ENCODE peak calls at places on chromosomes 12 and 14, in ten cellular contexts. J is astrocyte, W is IMR-90, S is fibroblast of lung, P is H9, Q is HepG2, Z is mesendoderm, U is neural progenitor cell, V is endodermal cell, N is GM23248. I is an unnamed sample.
A peak's percentile ranks its signal among the peaks of the same experiment; 100 is the strongest.

GRCh38 chr14:48731260-48731659 is 854.9 kb downstream of the RPS29 start:
- DNase-seq in J (no peak), W (peak; percentile 47), S (no peak), P (no peak), Q (no peak), Z (no peak), U (no peak), V (no peak), N (no peak), I (no peak)

GRCh38 chr12:124617615-124618014 is 50.2 kb upstream of the NCOR2 start:
- DNase-seq in J (no peak), W (no peak), S (no peak), P (no peak), Q (no peak), Z (no peak), U (peak; percentile 67), V (peak; percentile 69), N (no peak), I (no peak)

GRCh38 chr12:98912401-98912800 is 267.3 kb downstream of the APAF1 start:
- DNase-seq in J (no peak), W (no peak), S (no peak), P (no peak), Q (no peak), Z (no peak), U (no peak), V (no peak), N (no peak), I (no peak)

GRCh38 chr12:46585854-46586621 is 213.5 kb upstream of the SLC38A2 start:
- DNase-seq in J (peak; percentile 77), W (peak; percentile 92), S (peak; percentile 87), P (peak; percentile 85), Q (peak; percentile 93), Z (peak; percentile 88), U (peak; percentile 88), V (peak; percentile 88), N (peak; percentile 39), I (no peak)

GRCh38 chr14:71932229-71932951 is at the start of gene RGS6:
- DNase-seq in J (peak; percentile 4), W (no peak), S (peak; percentile 21), P (peak; percentile 83), Q (peak; percentile 1), Z (peak; percentile 90), U (peak; percentile 91), V (peak; percentile 91), N (peak; percentile 44), I (no peak)

GRCh38 chr14:64891839-64892375 is 12.2 kb upstream of the SPTB start:
- DNase-seq in J (peak; percentile 44), W (peak; percentile 77), S (peak; percentile 57), P (no peak), Q (peak; percentile 56), Z (peak; percentile 70), U (peak; percentile 82), V (peak; percentile 55), N (peak; percentile 82), I (no peak)

GRCh38 chr14:23299558-23299957 is 3.1 kb downstream of the PPP1R3E start:
- DNase-seq in J (peak; percentile 39), W (peak; percentile 70), S (peak; percentile 54), P (no peak), Q (peak; percentile 87), Z (no peak), U (no peak), V (no peak), N (peak; percentile 81), I (no peak)

GRCh38 chr12:64088431-64089349 is 133.4 kb downstream of the KICS2 start:
- DNase-seq in J (peak; percentile 96), W (peak; percentile 97), S (peak; percentile 96), P (peak; percentile 71), Q (peak; percentile 39), Z (peak; percentile 94), U (no peak), V (peak; percentile 80), N (peak; percentile 96), I (no peak)

GRCh38 chr12:127531561-127531960 is 735.4 kb upstream of the TMEM132C start:
- DNase-seq in J (no peak), W (no peak), S (no peak), P (no peak), Q (no peak), Z (peak; percentile 40), U (peak; percentile 12), V (peak; percentile 65), N (no peak), I (no peak)

GRCh38 chr12:62799766-62800406 is 135.1 kb downstream of the PPM1H start:
- DNase-seq in J (no peak), W (no peak), S (no peak), P (peak; percentile 60), Q (no peak), Z (peak; percentile 75), U (no peak), V (peak; percentile 84), N (no peak), I (no peak)

GRCh38 chr14:94598816-94599655 is 13.2 kb upstream of the SERPINA3 start:
- DNase-seq in J (peak; percentile 99), W (peak; percentile 97), S (peak; percentile 99), P (peak; percentile 38), Q (peak; percentile 100), Z (peak; percentile 76), U (peak; percentile 21), V (peak; percentile 70), N (peak; percentile 98), I (peak; percentile 95)

GRCh38 chr12:53993397-53994267 is 6.3 kb upstream of the HOXC9 start:
- DNase-seq in J (no peak), W (no peak), S (no peak), P (no peak), Q (no peak), Z (no peak), U (no peak), V (no peak), N (no peak), I (no peak)

GRCh38 chr12:53994691-53995310 is 5.2 kb upstream of the HOXC9 start:
- DNase-seq in J (no peak), W (no peak), S (no peak), P (no peak), Q (no peak), Z (no peak), U (no peak), V (peak; percentile 77), N (no peak), I (peak; percentile 80)

GRCh38 chr12:53995311-53996187 is 4.4 kb upstream of the HOXC9 start:
- DNase-seq in J (no peak), W (no peak), S (no peak), P (peak; percentile 87), Q (no peak), Z (no peak), U (no peak), V (peak; percentile 89), N (peak; percentile 64), I (peak; percentile 93)

GRCh38 chr12:53992377-53992776 is 7.4 kb downstream of the HOXC10 start:
- DNase-seq in J (no peak), W (no peak), S (no peak), P (no peak), Q (no peak), Z (no peak), U (no peak), V (no peak), N (no peak), I (no peak)

GRCh38 chr12:53994268-53994690 is 5.7 kb upstream of the HOXC9 start:
- DNase-seq in J (no peak), W (no peak), S (no peak), P (no peak), Q (peak; percentile 57), Z (no peak), U (no peak), V (no peak), N (no peak), I (peak; percentile 79)
- H3K9ac ChIP-seq in J (no peak overlapping the region), W (no peak overlapping the region), S (no peak overlapping the region), P (no peak overlapping the region), Q (no peak overlapping the region), Z (no peak overlapping the region), U (no peak overlapping the region), V (no peak overlapping the region), N (peak overlapping the region; percentile 75), I (peak overlapping the region; percentile 52)

DNA sequence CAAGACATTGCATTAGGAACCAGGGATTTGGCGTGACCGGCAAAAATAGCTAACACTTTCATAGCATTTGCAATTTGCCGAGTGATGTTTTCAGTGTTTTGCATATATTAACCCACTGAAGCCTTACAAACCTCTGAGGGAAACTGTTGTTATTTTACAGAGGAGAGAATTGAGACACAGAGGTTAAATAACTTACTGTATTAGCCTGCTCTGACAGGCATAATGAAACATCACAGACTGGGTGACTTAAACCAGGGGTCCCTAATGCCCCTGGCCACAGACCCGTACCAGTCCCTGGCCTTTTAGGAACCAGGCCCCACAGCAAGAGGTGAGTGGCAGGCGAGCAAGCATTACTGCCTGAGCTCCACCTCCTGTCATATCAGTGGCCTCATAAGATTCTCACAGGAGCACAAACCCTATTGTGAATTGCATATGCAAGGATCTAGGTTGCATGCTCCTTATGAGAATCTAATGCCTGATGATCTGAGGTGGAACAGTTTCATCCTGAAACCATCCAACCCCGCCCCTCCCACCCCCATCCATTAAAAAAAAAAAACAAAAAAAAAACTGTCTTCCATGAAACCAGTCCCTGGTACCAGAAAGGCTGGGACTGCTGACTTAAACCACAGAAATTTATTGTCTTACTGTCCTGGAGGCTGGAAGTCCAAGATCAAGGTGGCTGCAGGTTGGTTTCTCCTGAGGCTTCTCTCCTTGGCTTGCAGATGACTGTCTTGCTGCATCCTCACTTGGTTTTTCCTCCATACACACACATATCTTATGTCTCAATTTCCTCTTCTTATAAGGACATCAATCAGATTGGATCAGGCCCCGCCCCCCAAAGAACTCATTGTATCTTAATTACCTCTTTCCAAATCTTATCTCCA is 235.8 kb downstream of the CHST11 start:
- DNase-seq in J (no peak), W (no peak), S (no peak), P (no peak), Q (no peak), Z (no peak), U (no peak), V (no peak), N (no peak), I (no peak)
- H3K9ac ChIP-seq in J (no peak overlapping the region), W (no peak overlapping the region), S (no peak overlapping the region), P (no peak overlapping the region), Q (no peak overlapping the region), Z (no peak overlapping the region), U (no peak overlapping the region), V (no peak overlapping the region), N (no peak overlapping the region), I (no peak overlapping the region)

DNA sequence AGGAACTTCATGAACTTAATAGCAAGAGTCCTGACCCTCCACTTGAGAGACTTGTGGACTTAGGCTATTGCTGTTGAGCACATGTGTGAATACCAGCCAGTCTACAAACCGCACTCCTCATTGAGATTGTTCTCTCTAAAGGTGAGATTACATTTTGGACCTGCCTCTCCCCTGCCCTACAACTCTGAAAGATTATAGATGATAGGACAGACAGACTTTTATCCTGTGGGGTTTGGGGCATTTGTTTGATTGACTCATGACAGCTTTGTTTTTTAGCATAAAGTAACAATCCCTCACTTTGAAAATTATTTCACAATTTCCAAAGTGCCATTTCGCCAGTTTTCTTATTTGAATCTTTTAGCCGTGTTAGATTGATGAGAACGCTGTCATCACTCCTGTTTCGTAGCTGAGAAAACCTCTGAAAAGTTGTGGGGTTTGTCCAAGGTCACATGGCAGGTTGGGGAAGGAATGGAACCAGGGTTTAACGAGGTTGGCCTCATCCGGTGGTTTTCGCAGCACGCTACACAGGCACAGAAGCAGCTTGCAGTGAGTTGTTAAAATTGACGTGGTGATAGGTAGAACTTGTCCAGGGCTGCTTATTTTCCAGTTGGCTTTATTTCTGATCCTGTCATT is 836 bp downstream of the EVL start:
- DNase-seq in J (no peak), W (no peak), S (no peak), P (no peak), Q (no peak), Z (no peak), U (no peak), V (no peak), N (no peak), I (no peak)
- H3K9ac ChIP-seq in J (no peak overlapping the region), W (no peak overlapping the region), S (no peak overlapping the region), P (no peak overlapping the region), Q (no peak overlapping the region), Z (no peak overlapping the region), U (no peak overlapping the region), V (no peak overlapping the region), N (no peak overlapping the region), I (no peak overlapping the region)

GRCh38 chr12:131896811-131897270 is 2.4 kb downstream of the ULK1 start:
- DNase-seq in J (no peak), W (no peak), S (no peak), P (no peak), Q (no peak), Z (no peak), U (no peak), V (no peak), N (no peak), I (no peak)
- H3K9ac ChIP-seq in J (peak overlapping the region; percentile 90), W (peak overlapping the region; percentile 3), S (no peak overlapping the region), P (peak overlapping the region; percentile 18), Q (peak overlapping the region; percentile 74), Z (peak overlapping the region; percentile 69), U (no peak overlapping the region), V (peak overlapping the region; percentile 69), N (peak overlapping the region; percentile 89), I (peak overlapping the region; percentile 78)

I was measured in kidney.